ENCODE peak calls at places on chromosomes 2 and 18, in nine cellular contexts. F is psoas muscle, J is tibial artery, S is bronchial epithelial cell, R is fibroblast of lung, P is Panc1, K is body of pancreas, A is right lobe of liver, X is heart left ventricle. Q is an unnamed sample. For H3K27me3, the result is how much of the 10 kb centered on the place peaks cover.

GRCh38 chr2:67169417-67170140 is 227.6 kb upstream of the ETAA1 start:
- DNase-seq in F (no peak), J (no peak), S (peak), R (peak), P (no peak), K (no peak), A (no peak), X (no peak), Q (no peak)

GRCh38 chr2:144708641-144709040 is 188.7 kb upstream of the ZEB2 start:
- DNase-seq in F (no peak), J (no peak), S (no peak), R (no peak), P (no peak), K (no peak), A (no peak), X (no peak), Q (no peak)

GRCh38 chr2:241866896-241867631 is 2.5 kb upstream of the RTP5 start:
- DNase-seq in F (peak), J (no peak), S (no peak), R (no peak), P (no peak), K (no peak), A (no peak), X (peak), Q (peak)

GRCh38 chr2:3257166-3257565 is 120.5 kb downstream of the EIPR1 start:
- DNase-seq in F (no peak), J (no peak), S (no peak), R (peak), P (no peak), K (no peak), A (no peak), X (no peak), Q (no peak)

GRCh38 chr2:105873281-105873680 is 128.6 kb downstream of the NCK2 start:
- DNase-seq in F (no peak), J (no peak), S (no peak), R (no peak), P (no peak), K (no peak), A (no peak), X (no peak), Q (no peak)

GRCh38 chr18:6476201-6476600 is 61.5 kb upstream of the L3MBTL4 start:
- DNase-seq in F (no peak), J (no peak), S (no peak), R (no peak), P (no peak), K (no peak), A (no peak), X (no peak), Q (no peak)

GRCh38 chr2:10124538-10125045 is 2.1 kb downstream of the RRM2 start:
- DNase-seq in F (no peak), J (no peak), S (peak), R (peak), P (no peak), K (peak), A (no peak), X (no peak), Q (no peak)

GRCh38 chr2:182445566-182445965 is 18.7 kb upstream of the PDE1A start:
- DNase-seq in F (no peak), J (no peak), S (no peak), R (peak), P (no peak), K (no peak), A (no peak), X (no peak), Q (no peak)

GRCh38 chr2:200736646-200737274 is 75.0 kb upstream of the BZW1 start:
- DNase-seq in F (no peak), J (no peak), S (no peak), R (peak), P (no peak), K (no peak), A (no peak), X (no peak), Q (no peak)

GRCh38 chr2:73110622-73111299 is 2.0 kb downstream of the RAB11FIP5 start:
- DNase-seq in F (no peak), J (no peak), S (no peak), R (peak), P (no peak), K (no peak), A (no peak), X (no peak), Q (no peak)

GRCh38 chr2:236576978-236577377 is 7.4 kb downstream of the ACKR3 start:
- DNase-seq in F (no peak), J (no peak), S (no peak), R (no peak), P (no peak), K (peak), A (no peak), X (no peak), Q (no peak)
- TF ChIP-seq CTCF in F (no peak), J (no peak), S (no peak), R (no peak), P (no peak), K (no peak), A (no peak), X (no peak), Q (no peak)

GRCh38 chr18:62325806-62326645 is 916 bp downstream of the TNFRSF11A start:
- DNase-seq in F (no peak), J (no peak), S (peak), R (peak), P (no peak), K (peak), A (peak), X (peak), Q (no peak)

GRCh38 chr18:62326646-62327348 is 1.7 kb downstream of the TNFRSF11A start:
- DNase-seq in F (no peak), J (no peak), S (no peak), R (no peak), P (no peak), K (no peak), A (no peak), X (no peak), Q (no peak)

GRCh38 chr18:62324917-62325805 is at the start of gene TNFRSF11A:
- DNase-seq in F (peak), J (no peak), S (no peak), R (no peak), P (no peak), K (peak), A (peak), X (peak), Q (peak)

GRCh38 chr18:62324355-62324828 is 718 bp upstream of the TNFRSF11A start:
- DNase-seq in F (no peak), J (no peak), S (no peak), R (no peak), P (no peak), K (no peak), A (no peak), X (peak), Q (no peak)

GRCh38 chr18:62323483-62324354 is 1.4 kb upstream of the TNFRSF11A start:
- DNase-seq in F (no peak), J (no peak), S (no peak), R (no peak), P (no peak), K (no peak), A (no peak), X (no peak), Q (no peak)
- H3K27me3 ChIP-seq in F (under half), J (under half), S (under half), R (under half), P (under half), K (under half), A (under half), X (under half), Q (half or more)

GRCh38 chr2:238845583-238846480 is 2.1 kb upstream of the TWIST2 start:
- DNase-seq in F (no peak), J (no peak), S (no peak), R (no peak), P (no peak), K (no peak), A (no peak), X (no peak), Q (no peak)

GRCh38 chr2:238848566-238848940 is 668 bp downstream of the TWIST2 start:
- DNase-seq in F (no peak), J (no peak), S (no peak), R (no peak), P (no peak), K (no peak), A (no peak), X (no peak), Q (no peak)

GRCh38 chr2:238847841-238848565 is at the start of gene TWIST2:
- DNase-seq in F (peak), J (peak), S (peak), R (peak), P (no peak), K (no peak), A (no peak), X (peak), Q (peak)

GRCh38 chr2:238847432-238847801 is 468 bp upstream of the TWIST2 start:
- DNase-seq in F (peak), J (no peak), S (no peak), R (no peak), P (no peak), K (no peak), A (no peak), X (no peak), Q (no peak)

DNA sequence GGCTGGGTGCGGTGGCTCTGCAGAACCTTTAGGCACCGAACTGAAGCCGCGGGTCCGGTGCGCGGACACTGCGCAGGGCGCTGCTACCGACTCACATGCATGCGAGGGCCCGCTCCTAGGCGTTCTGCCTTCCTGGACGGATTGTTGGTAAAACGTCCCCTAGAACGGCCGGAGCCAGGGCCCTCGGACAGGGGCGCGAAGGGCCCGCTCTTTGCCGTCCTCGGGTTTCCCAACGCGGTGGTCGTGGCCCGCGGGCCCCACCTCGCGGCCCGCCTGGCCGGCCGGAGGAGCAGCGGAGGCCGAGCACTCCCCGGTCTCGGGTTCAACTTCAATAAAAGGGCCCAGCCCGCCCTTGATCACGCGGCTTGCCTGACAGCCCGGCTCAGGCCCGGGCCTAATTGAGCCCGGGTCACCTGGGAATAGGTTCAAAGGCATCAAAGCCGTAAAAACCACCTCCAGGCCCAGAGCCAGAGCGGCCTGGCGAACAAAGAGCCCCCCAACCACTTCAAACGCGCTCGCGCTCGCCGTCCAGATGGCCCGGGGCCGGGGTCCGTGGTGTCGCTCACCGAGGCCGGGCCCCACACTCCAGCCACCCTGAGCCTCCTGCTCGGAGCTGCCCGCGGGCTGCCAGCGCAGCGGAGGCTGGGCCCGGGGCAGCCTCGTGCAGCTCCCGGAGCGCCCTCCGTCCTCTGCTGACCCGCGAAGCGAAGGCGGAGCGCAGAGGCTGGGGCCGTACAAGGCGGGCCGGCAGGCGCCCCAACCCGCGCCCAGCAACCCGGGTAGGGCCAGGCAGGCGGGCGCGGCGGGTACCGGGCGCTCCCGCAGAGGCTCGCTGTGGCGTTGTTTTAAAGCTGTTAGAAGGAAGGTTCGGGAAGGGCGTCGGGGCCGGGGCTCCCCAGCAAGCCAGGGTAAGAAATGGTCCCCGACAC is 1.1 kb upstream of the TWIST2 start:
- DNase-seq in F (no peak), J (no peak), S (peak), R (peak), P (no peak), K (no peak), A (no peak), X (no peak), Q (no peak)
- H3K4me3 ChIP-seq in F (peak), J (peak), S (peak), R (peak), P (no peak), K (no peak), A (peak), X (peak), Q (peak)

GRCh38 chr2:151695778-151696177 is 38.5 kb downstream of the NEB start:
- DNase-seq in F (no peak), J (no peak), S (no peak), R (no peak), P (no peak), K (no peak), A (no peak), X (no peak), Q (no peak)

GRCh38 chr2:151688719-151689118 is 45.6 kb downstream of the NEB start:
- DNase-seq in F (no peak), J (no peak), S (no peak), R (no peak), P (no peak), K (no peak), A (no peak), X (no peak), Q (no peak)

GRCh38 chr2:151691621-151692020 is 42.7 kb downstream of the NEB start:
- DNase-seq in F (no peak), J (no peak), S (no peak), R (no peak), P (no peak), K (no peak), A (no peak), X (no peak), Q (no peak)
- TF ChIP-seq CTCF in F (no peak), J (no peak), S (no peak), R (no peak), P (no peak), K (no peak), A (no peak), X (peak), Q (no peak)

DNA sequence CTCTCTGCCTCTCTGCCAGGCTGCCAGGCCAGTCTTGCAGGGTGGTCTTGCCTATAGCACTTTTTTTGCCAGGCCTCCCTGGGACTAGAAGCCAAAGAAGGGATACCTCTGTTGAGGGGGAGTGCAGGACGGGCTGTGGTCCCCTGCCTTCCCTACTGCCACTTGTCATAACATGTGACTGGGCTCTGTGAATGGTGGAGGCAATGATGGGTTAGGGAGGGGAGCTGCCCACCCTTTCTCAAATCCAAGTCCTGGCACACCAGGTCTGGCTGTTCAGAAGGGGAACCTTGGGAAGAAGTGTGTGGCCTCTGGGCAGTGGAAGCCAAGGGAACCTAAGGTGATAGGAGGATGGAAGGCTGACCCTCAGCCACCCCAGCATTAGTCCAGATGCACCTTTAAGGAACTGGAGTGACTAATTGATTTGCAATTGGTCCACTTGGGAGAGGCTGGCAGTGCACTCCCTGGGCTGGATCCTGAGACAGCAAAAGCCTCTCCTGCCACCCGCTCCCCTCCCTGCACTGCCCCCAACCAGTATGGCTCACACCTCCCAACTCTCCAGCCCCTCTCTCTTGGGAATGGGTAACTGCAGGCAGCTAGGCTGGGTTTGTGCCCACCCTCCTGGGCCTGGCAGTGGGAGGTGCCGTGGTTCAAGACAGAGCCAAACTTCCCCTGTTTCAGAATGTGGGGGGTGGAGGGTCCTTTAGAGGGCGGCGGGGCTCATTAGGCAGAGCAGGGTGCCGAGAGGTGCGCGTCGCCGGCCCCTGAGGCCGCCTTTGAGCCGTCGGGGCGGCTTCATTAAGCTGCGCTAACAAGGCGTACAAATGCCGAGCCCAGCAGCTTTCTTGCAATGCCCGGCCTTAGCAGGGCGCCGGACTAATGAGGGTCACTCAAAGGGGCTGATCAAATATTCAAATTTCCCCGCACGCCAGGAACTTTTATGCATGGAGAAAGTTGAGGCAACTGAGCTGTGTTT is 4.5 kb upstream of the SIX3 start:
- DNase-seq in F (peak), J (no peak), S (no peak), R (no peak), P (no peak), K (no peak), A (no peak), X (no peak), Q (no peak)
- H3K27me3 ChIP-seq in F (under half), J (under half), S (half or more), R (half or more), P (under half), K (under half), A (half or more), X (half or more), Q (half or more)

GRCh38 chr2:233699424-233700027 is 6.8 kb downstream of the UGT1A6 start:
- DNase-seq in F (no peak), J (no peak), S (no peak), R (no peak), P (no peak), K (no peak), A (no peak), X (no peak), Q (no peak)

GRCh38 chr2:233698740-233699139 is 6.0 kb downstream of the UGT1A6 start:
- DNase-seq in F (no peak), J (no peak), S (no peak), R (no peak), P (no peak), K (no peak), A (no peak), X (no peak), Q (no peak)

GRCh38 chr2:233705911-233706506 is 6.7 kb upstream of the UGT1A5 start:
- DNase-seq in F (no peak), J (no peak), S (peak), R (peak), P (no peak), K (peak), A (peak), X (no peak), Q (no peak)

DNA sequence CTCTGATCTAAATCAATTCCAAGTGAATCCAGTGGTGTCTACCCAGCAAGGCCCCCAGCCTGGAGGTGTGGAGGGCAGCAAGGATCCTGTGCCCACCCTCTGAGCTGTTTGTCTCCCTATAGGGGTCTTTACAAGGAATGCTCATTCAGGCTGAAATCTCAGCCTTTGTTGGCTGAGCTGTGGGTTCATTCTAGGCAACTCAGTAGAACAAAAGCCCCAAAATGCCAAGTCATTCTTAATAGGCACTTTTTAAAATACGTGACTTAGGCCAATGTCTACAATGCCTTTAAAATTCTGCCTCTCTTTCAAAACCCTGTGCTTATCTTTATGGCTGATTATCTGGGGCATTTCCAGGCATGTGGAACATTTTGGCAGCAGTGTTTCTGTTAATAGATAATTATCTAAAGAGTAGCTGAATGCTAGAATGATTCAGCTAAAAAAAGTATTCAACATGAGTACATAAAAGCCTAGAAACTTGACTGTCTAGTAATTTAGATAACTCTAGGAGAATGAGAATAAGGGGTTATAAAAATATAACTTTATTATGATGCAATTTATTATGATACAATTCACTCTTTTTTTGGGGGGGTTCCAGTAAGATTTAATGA is 7.4 kb downstream of the UGT1A6 start:
- DNase-seq in F (no peak), J (no peak), S (no peak), R (peak), P (no peak), K (peak), A (no peak), X (no peak), Q (no peak)
- H3K4me3 ChIP-seq in F (no peak), J (no peak), S (no peak), R (no peak), P (no peak), K (no peak), A (no peak), X (no peak), Q (no peak)

DNA sequence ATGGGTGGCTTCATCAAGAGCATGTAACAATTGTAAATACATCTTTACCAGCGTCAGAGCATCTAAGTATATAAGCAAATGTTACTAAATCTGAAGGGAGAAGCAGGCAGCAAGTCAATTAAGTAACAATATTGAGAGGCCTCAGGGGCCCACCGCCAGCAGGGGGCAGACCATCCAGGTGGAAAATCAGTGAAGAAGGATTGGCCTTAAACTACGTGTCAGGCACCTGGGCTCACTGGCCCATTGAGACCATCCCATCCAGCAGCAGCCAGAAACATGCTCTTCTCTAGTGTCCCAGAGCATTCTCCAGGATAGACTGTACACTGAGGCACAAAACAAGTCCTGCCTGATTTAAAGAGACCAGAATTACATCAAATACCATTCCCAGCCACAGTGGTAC is 96.2 kb upstream of the SNTG2 start:
- DNase-seq in F (no peak), J (no peak), S (no peak), R (no peak), P (peak), K (peak), A (peak), X (no peak), Q (peak)
- TF ChIP-seq CTCF in F (peak), J (peak), S (peak), R (peak), P (peak), K (peak), A (peak), X (peak), Q (peak)

GRCh38 chr2:121375621-121376159 is 90.7 kb upstream of the TFCP2L1 start:
- DNase-seq in F (no peak), J (no peak), S (no peak), R (peak), P (no peak), K (no peak), A (no peak), X (no peak), Q (no peak)
- H3K27me3 ChIP-seq in F (under half), J (under half), S (under half), R (under half), P (under half), K (under half), A (under half), X (under half), Q (under half)

GRCh38 chr2:217062774-217063173 is 202.9 kb upstream of the TNP1 start:
- DNase-seq in F (no peak), J (no peak), S (no peak), R (no peak), P (no peak), K (no peak), A (no peak), X (no peak), Q (no peak)
- H3K4me3 ChIP-seq in F (no peak), J (no peak), S (no peak), R (no peak), P (no peak), K (no peak), A (no peak), X (no peak), Q (no peak)

Q was measured in left ventricle myocardium inferior.